ENCODE peak calls at places on chromosome 13, in five cellular contexts. V is mesenchymal stem cell, B is H9, E is IMR-90, Z is H1. H is an unnamed sample.

GRCh38 chr13:34779171-34779570 is 162.9 kb upstream of the NBEA start:
- DNase-seq in V (no peak), B (no peak), E (no peak), Z (no peak), H (peak; percentile 9)

GRCh38 chr13:101709952-101710351 is 257.5 kb downstream of the ITGBL1 start:
- DNase-seq in V (no peak), B (no peak), E (no peak), Z (no peak), H (no peak)

GRCh38 chr13:78657699-78658629 is 991 bp downstream of the OBI1 start:
- DNase-seq in V (peak; percentile 46), B (peak; percentile 32), E (peak; percentile 8), Z (no peak), H (peak; percentile 43)

GRCh38 chr13:80303225-80303811 is 37.6 kb downstream of the SPRY2 start:
- DNase-seq in V (no peak), B (no peak), E (no peak), Z (no peak), H (no peak)

GRCh38 chr13:94550030-94550738 is 45.8 kb downstream of the TGDS start:
- DNase-seq in V (no peak), B (no peak), E (peak; percentile 52), Z (no peak), H (peak; percentile 50)

GRCh38 chr13:77696006-77696862 is 1.3 kb upstream of the SLAIN1 start:
- DNase-seq in V (no peak), B (no peak), E (no peak), Z (no peak), H (peak; percentile 43)

GRCh38 chr13:40518481-40518882 is 148.0 kb downstream of the FOXO1 start:
- DNase-seq in V (no peak), B (no peak), E (no peak), Z (no peak), H (no peak)

GRCh38 chr13:58598241-58598640 is 966.7 kb downstream of the PCDH17 start:
- DNase-seq in V (no peak), B (no peak), E (no peak), Z (no peak), H (no peak)

GRCh38 chr13:50574731-50575130 is 268.8 kb downstream of the DLEU7 start:
- DNase-seq in V (no peak), B (no peak), E (no peak), Z (no peak), H (no peak)

GRCh38 chr13:99958402-99959126 is 13.0 kb downstream of the ZIC5 start:
- DNase-seq in V (no peak), B (peak; percentile 69), E (no peak), Z (no peak), H (no peak)

GRCh38 chr13:45932172-45932571 is 80.6 kb upstream of the SIAH3 start:
- DNase-seq in V (no peak), B (no peak), E (no peak), Z (no peak), H (no peak)
- H4K91ac ChIP-seq in V (no peak overlapping the region), B (no peak overlapping the region), E (no peak overlapping the region), Z (no peak overlapping the region), H (no peak overlapping the region)

DNA sequence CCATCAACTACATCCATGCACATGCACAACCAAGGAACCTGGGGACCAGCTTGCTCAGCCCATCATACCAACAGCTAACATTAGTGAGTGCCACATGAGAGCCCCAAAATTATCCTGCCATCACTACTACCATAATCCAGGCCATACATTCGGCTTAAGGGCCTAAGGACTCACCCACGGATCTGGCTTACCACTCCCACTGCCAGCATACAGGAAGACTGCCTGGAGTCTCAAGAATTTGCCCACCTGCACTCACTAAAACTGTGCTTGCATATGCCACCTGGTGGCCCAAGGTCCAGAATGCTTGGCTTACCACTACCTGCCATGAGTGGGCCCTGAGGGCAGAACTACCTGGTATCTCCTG is 1562.9 kb upstream of the PRR20A start:
- DNase-seq in V (no peak), B (peak; percentile 64), E (no peak), Z (no peak), H (no peak)
- H3K23ac ChIP-seq in V (no peak overlapping the region), B (no peak overlapping the region), E (no peak overlapping the region), Z (no peak overlapping the region), H (no peak overlapping the region)

DNA sequence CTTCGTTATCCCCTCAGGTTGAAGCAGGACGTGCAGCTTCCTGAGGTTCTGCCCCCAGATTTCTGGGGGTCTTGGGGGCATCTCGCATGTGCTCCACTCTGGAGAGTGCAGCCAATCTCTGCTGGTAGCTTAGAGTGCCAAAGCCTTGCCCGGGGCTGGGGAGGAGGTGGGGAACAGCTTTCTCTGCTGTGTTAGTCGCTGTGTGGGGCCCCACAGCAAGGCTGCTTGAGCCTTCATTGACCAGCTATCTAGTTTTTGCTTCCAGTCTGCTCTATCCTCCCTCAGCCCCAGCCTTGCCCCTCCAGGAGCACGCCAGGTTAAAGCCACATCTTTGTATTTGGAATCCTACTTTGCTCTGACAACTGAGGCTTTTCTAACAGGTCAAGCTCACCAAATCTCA is 32.0 kb upstream of the MEDAG start:
- DNase-seq in V (no peak), B (no peak), E (no peak), Z (no peak), H (no peak)
- H4K91ac ChIP-seq in V (peak overlapping the region; percentile 8), B (no peak overlapping the region), E (peak overlapping the region; percentile 61), Z (no peak overlapping the region), H (peak overlapping the region; percentile 100)

DNA sequence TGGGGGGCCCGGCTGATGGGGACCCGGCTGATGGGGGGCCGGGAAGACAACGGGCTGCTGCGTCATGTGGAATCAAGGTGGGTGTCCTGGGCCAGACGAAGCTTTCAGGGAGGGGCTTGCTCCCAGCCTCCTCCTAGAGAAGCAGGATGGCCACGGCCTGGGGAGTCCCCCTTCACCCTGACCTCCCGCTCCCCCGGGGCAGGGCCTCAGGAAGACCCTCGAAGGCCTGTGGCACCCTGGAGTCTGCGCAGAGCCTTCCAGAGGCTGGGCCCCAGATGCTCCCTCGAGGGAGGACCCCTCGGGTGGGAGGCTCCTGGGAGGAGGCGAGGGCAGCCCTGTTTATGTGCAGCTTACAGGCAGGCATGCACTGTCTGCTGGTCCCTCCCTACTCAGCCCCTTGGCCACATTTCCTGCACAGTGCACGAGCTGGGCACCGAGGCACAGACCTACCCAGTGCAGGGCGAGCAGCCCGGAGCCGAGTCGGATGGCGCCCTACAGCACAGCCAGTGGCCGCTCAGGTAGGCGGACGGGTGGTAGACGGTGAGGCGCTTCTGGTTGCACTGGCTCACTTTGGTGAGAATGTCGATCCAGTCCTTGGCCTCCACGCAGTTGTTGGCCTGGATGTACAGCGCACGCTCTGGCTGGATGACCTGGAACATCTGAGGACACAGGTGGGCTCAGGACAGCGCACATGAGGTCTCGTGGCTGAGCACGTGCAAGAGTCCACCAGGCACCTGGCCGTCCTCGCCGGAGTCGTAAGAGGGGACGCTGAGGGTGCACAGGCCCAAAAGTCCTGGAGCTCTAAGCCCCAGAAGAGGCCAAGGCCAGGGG is 22.4 kb upstream of the C13orf46 start:
- DNase-seq in V (no peak), B (no peak), E (no peak), Z (no peak), H (no peak)
- H3K23ac ChIP-seq in V (no peak overlapping the region), B (no peak overlapping the region), E (no peak overlapping the region), Z (no peak overlapping the region), H (no peak overlapping the region)

DNA sequence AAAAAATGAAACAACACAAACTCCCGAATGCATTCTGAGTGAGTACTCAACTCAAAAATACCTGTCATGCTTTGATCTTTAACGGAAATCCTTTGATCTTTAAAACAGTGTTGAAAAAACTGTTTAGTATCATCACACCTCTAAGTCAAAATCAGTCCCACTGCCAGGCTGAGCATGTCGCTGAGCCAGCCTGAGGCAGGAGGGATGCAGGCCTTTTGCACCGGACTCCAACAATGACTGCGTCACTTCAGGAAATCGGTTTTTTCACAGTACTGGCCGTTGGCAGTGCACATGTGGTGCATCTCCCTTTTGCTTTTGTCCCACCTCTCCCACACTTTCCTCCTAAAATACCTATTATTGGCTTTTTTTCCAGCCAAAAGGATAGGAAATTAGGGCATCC is 78.2 kb downstream of the SHISA2 start:
- DNase-seq in V (no peak), B (no peak), E (no peak), Z (no peak), H (no peak)
- H4K91ac ChIP-seq in V (no peak overlapping the region), B (no peak overlapping the region), E (no peak overlapping the region), Z (peak overlapping the region; percentile 18), H (no peak overlapping the region)

DNA sequence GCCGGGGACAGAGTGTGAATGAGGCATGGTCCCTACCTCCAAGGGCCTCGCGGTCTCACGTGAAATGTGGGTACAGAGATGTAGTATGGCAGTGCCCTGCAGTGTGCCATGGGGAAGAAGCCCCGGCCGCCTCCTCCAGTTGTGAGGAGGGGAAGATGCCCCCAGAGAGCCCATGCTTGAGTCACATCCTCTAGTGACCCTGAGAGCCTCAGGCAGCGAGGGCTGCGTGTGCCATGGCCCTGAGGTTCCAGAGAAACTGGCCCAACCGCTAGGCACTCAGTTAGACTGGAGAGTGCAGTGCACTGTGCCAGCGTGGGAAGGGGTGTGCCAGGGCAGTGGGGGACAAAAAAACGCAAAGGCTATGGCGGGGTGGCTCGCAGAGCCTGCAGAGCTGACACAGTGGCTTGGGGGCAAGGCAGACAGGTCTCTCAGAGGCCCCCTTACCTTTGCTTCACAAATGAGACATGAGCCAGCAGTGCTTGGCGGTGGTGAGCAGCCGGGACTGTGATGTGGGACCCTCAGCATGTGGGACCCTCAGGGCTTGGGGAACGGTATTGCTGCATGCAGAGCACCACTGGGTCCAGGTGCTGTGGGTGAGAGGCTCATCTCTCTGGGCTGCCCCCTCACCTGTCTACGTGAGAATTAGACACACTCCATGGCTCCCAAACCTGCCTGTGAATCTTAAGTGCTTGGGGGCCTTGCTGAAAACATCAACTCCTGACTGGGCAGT is 106.4 kb downstream of the COL4A2 start:
- DNase-seq in V (no peak), B (no peak), E (no peak), Z (no peak), H (peak; percentile 67)
- H3K23ac ChIP-seq in V (no peak overlapping the region), B (no peak overlapping the region), E (no peak overlapping the region), Z (no peak overlapping the region), H (no peak overlapping the region)

H was measured in trophoblast cell.